ENCODE peak calls at places on chromosome 9, in four cellular contexts. O is GM12864, U is IMR-90, K is cardiac muscle cell. E is an unnamed sample.

GRCh38 chr9:18036364-18036896 is 437.5 kb upstream of the ADAMTSL1 start:
- DNase-seq in K (peak; percentile 22), O (no peak), U (no peak), E (no peak)

GRCh38 chr9:137604345-137605145 is 941 bp upstream of the ARRDC1 start:
- DNase-seq in U (no peak), O (no peak), K (no peak), E (no peak)

GRCh38 chr9:3992222-3992621 is 307.6 kb downstream of the GLIS3 start:
- DNase-seq in O (no peak), K (no peak), U (no peak), E (no peak)

GRCh38 chr9:98614941-98615340 is 93.8 kb downstream of the GABBR2 start:
- DNase-seq in U (no peak), O (no peak), K (no peak), E (no peak)

GRCh38 chr9:35756275-35756742 is 2.2 kb upstream of the MSMP start:
- DNase-seq in K (peak; percentile 26), O (no peak), U (no peak), E (no peak)

GRCh38 chr9:98808411-98808815 is 943 bp downstream of the GALNT12 start:
- DNase-seq in O (no peak), K (no peak), U (no peak), E (no peak)

GRCh38 chr9:22913026-22913425 is 466.4 kb downstream of the DMRTA1 start:
- DNase-seq in K (no peak), U (no peak), O (no peak), E (no peak)

GRCh38 chr9:93670208-93671029 is 94.0 kb downstream of the PHF2 start:
- DNase-seq in K (peak; percentile 63), U (peak; percentile 13), O (no peak), E (no peak)

GRCh38 chr9:806285-807156 is 35.0 kb upstream of the DMRT1 start:
- DNase-seq in K (peak; percentile 65), U (peak; percentile 51), O (no peak), E (no peak)

GRCh38 chr9:106745876-106746275 is 117.1 kb upstream of the ZNF462 start:
- DNase-seq in O (no peak), U (no peak), K (no peak), E (no peak)

GRCh38 chr9:37061763-37062162 is 27.7 kb upstream of the PAX5 start:
- DNase-seq in O (no peak), U (peak; percentile 38), K (peak; percentile 34), E (no peak)

GRCh38 chr9:75200892-75201470 is 112.7 kb downstream of the OSTF1 start:
- DNase-seq in K (peak; percentile 54), O (no peak), U (peak; percentile 49), E (no peak)

DNA sequence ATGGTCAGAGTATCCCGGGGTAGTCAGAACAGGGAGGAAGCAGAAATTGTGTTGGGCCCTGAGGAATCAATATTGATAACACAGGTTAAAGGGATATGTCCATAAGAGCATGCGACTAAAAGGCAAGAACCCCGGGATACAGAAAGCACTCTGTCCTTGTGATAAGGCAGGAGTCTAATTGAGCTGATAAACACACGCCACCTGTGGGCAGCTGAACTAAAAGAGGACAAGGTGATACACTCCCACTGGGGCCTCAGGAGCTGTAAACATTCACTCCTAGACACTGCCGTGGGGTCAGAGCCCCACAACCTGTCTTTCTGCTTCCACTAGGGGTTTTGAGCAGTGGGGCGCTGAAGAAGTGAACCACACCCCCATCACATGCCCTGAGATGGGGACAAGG is 144.7 kb upstream of the MPDZ start:
- DNase-seq in O (no peak), U (no peak), K (no peak), E (no peak)
- TF ChIP-seq CTCF in O (no peak), U (no peak), K (no peak), E (no peak)

DNA sequence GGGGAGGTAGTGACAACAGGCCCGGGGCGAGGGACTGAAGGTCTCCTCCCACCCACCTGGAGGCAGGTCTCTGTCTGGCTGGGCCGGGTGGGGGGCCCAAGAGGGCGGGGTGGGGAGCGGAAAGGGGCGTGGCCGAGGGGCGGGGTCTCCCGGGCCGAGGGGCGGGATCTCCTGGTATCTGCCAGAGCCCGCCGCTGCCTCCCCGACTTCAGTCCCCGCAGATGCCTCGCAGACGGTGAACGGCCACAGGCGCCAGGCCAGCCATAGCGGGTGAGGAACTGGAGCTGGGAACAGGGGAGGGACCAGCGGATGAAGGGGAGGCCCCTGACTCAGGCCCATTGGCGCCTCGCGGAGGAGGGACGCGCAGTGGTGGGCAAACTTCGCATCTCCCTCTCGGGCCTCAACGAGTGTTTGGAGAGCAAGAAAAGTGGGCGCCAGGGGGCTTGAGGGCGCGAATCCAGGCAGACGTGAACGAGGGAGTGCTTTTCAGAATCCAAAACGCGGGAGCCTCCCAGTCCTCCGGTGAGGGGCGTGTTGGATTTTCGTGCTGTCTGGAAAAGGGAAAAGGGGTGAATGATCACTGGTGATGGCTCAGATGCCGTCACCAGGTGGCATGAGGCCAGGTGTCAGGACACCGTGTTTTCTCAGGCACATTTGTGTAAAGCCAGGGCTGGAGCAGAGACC is at the start of gene ADGRD2:
- DNase-seq in K (peak; percentile 32), U (peak; percentile 4), O (no peak), E (no peak)
- TF ChIP-seq CTCF in K (no peak), U (no peak), O (no peak), E (no peak)

GRCh38 chr9:73896061-73896460 is 601.1 kb upstream of the RORB start:
- DNase-seq in K (no peak), U (no peak), O (no peak), E (no peak)
- TF ChIP-seq CTCF in K (no peak), U (no peak), O (no peak), E (no peak)

DNA sequence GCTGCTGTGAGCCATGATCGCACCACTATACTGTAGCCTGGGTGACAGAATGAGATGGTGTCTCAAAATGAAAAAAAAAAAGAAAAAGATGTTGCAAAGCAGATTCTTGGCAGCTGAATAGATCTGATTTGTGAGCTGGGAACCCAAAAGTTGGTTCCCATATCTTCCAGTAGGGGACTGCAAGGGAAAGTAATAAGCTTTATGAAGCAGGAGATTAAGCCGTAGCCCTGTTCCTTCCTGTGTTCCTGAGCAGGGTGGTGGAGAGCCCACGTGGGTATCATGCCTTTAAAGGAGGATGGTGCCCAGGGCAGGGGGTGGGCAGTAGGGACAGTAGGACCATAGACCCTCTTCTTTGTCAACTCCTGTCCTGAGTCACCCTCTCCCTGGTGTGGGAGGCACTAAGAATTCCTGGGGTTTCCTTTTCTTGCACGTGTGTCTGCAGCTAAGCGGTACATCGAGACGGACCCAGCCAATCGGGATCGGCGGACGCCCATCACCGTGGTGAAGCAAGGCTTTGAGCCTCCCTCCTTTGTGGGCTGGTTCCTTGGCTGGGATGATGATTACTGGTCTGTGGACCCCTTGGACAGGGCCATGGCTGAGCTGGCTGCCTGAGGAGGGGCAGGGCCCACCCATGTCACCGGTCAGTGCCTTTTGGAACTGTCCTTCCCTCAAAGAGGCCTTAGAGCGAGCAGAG is 37.9 kb downstream of the STOM start:
- DNase-seq in U (peak; percentile 63), K (peak; percentile 74), O (no peak), E (peak; percentile 49)
- TF ChIP-seq CTCF in U (peak; percentile 56), K (peak; percentile 55), O (no peak), E (peak; percentile 65)

GRCh38 chr9:91420471-91421021 is 3.1 kb downstream of the NFIL3 start:
- DNase-seq in U (peak; percentile 43), O (no peak), K (peak; percentile 47), E (no peak)
- TF ChIP-seq CTCF in U (no peak), O (no peak), K (no peak), E (no peak)

GRCh38 chr9:86122309-86122708 is 23.0 kb upstream of the GOLM1 start:
- DNase-seq in O (no peak), K (no peak), U (no peak), E (no peak)
- TF ChIP-seq CTCF in O (no peak), K (peak; percentile 14), U (no peak), E (no peak)

DNA sequence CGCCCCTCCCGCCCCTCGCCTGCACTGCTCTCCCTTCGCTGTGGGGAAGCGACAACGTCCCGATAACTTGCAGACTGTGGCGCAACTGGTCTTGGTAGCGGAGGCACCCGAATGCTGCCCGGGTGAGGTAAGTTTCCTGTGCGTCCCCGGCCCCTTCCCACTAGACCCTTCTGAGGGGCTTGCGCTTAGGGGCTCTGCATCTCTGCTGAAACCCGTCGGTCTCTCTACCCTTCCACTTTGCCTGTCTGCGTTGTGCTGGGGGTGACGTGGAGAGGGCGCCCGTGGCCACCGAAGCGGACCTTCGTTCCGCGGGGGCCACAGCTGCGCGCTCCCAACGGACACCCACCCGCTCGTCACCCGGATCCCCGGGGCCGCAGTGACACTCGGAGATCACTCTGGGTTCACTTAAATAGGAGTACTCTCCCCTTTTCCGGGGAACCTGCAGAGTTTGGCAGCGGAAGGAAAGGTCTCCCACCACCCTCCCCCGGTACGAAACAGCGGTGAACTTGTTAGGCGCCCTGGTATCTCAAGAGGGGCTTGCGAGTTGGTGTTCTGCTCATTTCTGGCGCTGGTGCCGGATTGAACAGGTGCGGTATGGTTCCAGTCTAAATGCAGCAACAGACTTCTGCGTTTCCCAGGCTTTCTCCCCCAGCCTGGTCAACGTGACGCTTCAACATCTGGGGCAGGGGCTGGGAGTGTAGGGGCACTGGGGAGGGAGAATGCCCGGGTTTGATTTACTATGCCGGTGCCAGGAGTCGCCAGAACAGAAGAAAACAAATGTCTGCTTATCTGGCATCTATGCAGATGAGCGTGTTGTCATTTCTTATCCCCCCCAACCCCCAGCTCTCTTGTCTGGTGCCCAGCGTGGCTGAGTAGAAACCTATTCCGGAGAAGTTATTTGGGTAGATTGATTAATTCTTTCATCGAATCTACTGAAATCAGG is 867 bp downstream of the PIP5K1B start:
- DNase-seq in O (no peak), U (no peak), K (peak; percentile 12), E (no peak)
- TF ChIP-seq CTCF in O (no peak), U (no peak), K (no peak), E (no peak)

DNA sequence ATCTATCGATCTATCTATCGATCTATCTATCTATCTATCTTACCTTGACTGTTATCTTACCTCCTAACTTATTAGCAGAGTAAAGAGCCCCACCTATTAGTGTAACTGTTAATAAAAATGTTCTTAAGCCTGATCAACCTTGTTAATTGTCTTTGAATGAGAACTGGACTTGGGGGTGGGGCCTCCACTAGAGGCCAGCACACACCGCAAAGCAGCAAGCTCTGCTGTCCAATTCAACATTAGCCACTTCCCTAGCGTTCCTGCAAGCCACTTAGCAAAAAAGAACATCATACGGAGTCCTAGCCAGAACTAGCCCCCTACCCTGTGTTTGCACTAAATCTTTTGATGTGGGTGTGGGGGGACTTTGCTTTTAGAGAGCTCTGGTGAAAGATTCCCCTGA is 515.8 kb downstream of the KDM4C start:
- DNase-seq in K (peak; percentile 75), U (peak; percentile 40), O (no peak), E (no peak)
- TF ChIP-seq CTCF in K (peak; percentile 79), U (peak; percentile 49), O (no peak), E (peak; percentile 28)

DNA sequence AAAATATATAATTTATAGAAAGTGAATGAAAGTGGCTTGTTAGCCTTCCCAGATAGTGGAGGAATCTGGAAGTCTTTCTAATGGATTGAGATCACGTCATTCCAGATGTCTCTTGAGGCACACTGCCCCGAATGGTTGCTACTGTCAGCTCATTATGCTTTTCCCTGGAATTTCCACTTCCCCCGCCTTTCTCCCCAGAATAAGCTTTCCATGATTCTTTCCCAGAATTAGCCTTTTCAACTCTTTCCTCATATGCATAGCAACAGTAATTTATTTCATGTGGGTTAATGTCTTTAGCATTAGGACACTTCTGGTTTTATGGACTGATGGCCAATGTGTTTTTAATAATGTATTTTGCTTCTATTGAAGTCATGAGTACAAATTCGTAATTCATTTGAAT is 81.5 kb downstream of the PALM2AKAP2 start:
- DNase-seq in U (peak; percentile 70), K (peak; percentile 43), O (no peak), E (peak; percentile 64)
- TF ChIP-seq CTCF in U (no peak), K (no peak), O (no peak), E (no peak)